ENCODE peak calls at places on chromosomes 7 and 10, in ten cellular contexts. J is SJCRH30; G is naive thymus-derived CD4-positive, alpha-beta T cell; P is left ventricle myocardium inferior; V is upper lobe of right lung; W is ascending aorta; N is astrocyte; F is cardiac muscle cell; Z is endodermal cell; Y is neural progenitor cell. L is an unnamed sample. For H3K4me1, the result is how much of the 10 kb centered on the place peaks cover.

GRCh38 chr10:132774905-132775863 is 10.8 kb downstream of the NKX6-2 start:
- DNase-seq in N (no peak), Z (peak), F (no peak), Y (no peak), W (no peak), G (no peak), V (no peak), J (no peak), P (no peak), L (peak)

GRCh38 chr10:69657417-69657816 is 27.4 kb downstream of the FAM241B start:
- DNase-seq in G (no peak), Y (no peak), P (no peak), F (no peak), V (no peak), J (no peak), W (no peak), N (no peak), Z (no peak), L (no peak)

GRCh38 chr10:22779331-22780019 is 65.1 kb upstream of the PIP4K2A start:
- DNase-seq in W (no peak), J (peak), G (no peak), Z (no peak), V (no peak), N (no peak), P (no peak), Y (no peak), F (peak), L (no peak)

GRCh38 chr7:121016976-121017375 is 28.5 kb downstream of the CPED1 start:
- DNase-seq in F (peak), V (no peak), N (peak), J (no peak), W (no peak), G (no peak), P (no peak), Y (no peak), Z (no peak), L (no peak)

GRCh38 chr7:125644113-125644512 is 714.5 kb upstream of the POT1 start:
- DNase-seq in Z (no peak), P (no peak), G (no peak), N (no peak), F (no peak), W (no peak), V (no peak), J (peak), Y (no peak), L (peak)

GRCh38 chr10:114471906-114472873 is 67.9 kb upstream of the AFAP1L2 start:
- DNase-seq in F (no peak), Z (peak), N (no peak), W (no peak), J (no peak), V (no peak), G (no peak), Y (no peak), P (no peak), L (no peak)

GRCh38 chr7:131159961-131160361 is 167.7 kb upstream of the MKLN1 start:
- DNase-seq in Y (no peak), G (no peak), F (peak), N (peak), W (no peak), P (no peak), Z (no peak), V (no peak), J (no peak), L (no peak)

GRCh38 chr7:50274361-50274760 is 30.2 kb upstream of the IKZF1 start:
- DNase-seq in N (no peak), F (no peak), W (no peak), J (no peak), V (no peak), G (no peak), Z (no peak), Y (no peak), P (no peak), L (no peak)

GRCh38 chr7:28738384-28738783 is 219.7 kb downstream of the TRIL start:
- DNase-seq in W (no peak), J (peak), G (no peak), Z (no peak), V (no peak), Y (no peak), N (no peak), P (no peak), F (peak), L (no peak)

GRCh38 chr7:7228967-7229366 is 46.6 kb downstream of the C1GALT1 start:
- DNase-seq in G (no peak), N (no peak), P (no peak), F (no peak), Z (no peak), V (no peak), J (no peak), W (no peak), Y (no peak), L (no peak)

GRCh38 chr7:24178811-24179210 is 105.2 kb upstream of the NPY start:
- DNase-seq in Z (no peak), F (no peak), Y (no peak), W (no peak), P (no peak), J (no peak), N (no peak), V (no peak), G (no peak), L (no peak)

GRCh38 chr7:95630702-95631458 is 34.6 kb upstream of the PDK4 start:
- DNase-seq in G (no peak), J (no peak), P (no peak), W (no peak), F (peak), Z (no peak), Y (no peak), V (no peak), N (peak), L (no peak)

GRCh38 chr7:30612658-30613265 is 18.1 kb downstream of the GARS1 start:
- DNase-seq in J (no peak), G (no peak), F (no peak), V (no peak), N (peak), Y (no peak), Z (no peak), P (no peak), W (no peak), L (peak)

GRCh38 chr10:100303724-100304319 is 17.3 kb upstream of the BLOC1S2 start:
- DNase-seq in W (no peak), Z (no peak), J (peak), G (no peak), N (peak), F (peak), Y (peak), P (no peak), V (no peak), L (peak)

GRCh38 chr7:139525239-139525638 is 1.8 kb downstream of the CLEC2L start:
- DNase-seq in W (no peak), V (no peak), Y (no peak), J (no peak), P (no peak), N (no peak), F (no peak), Z (no peak), G (no peak), L (no peak)

GRCh38 chr10:118500477-118501104 is 94.9 kb downstream of the PRLHR start:
- DNase-seq in G (no peak), P (no peak), Z (no peak), F (no peak), V (no peak), W (no peak), J (no peak), Y (no peak), N (no peak), L (no peak)

GRCh38 chr10:20836401-20836800 is 60.7 kb downstream of the NEBL start:
- DNase-seq in P (no peak), Y (no peak), J (no peak), Z (no peak), V (no peak), F (no peak), N (no peak), G (no peak), W (no peak), L (no peak)

GRCh38 chr10:26881600-26882331 is 21.0 kb upstream of the ABI1 start:
- DNase-seq in Z (peak), F (peak), N (peak), J (peak), W (no peak), V (no peak), G (no peak), Y (peak), P (no peak), L (peak)

GRCh38 chr7:94417921-94418320 is 23.2 kb downstream of the COL1A2 start:
- DNase-seq in W (no peak), Y (no peak), G (no peak), V (no peak), F (peak), J (peak), Z (no peak), P (no peak), N (no peak), L (peak)

GRCh38 chr10:7942311-7942710 is 112.2 kb upstream of the GATA3 start:
- DNase-seq in N (no peak), Z (no peak), Y (no peak), W (no peak), P (no peak), J (no peak), F (no peak), V (no peak), G (no peak), L (no peak)

GRCh38 chr10:7945025-7945424 is 109.5 kb upstream of the GATA3 start:
- DNase-seq in P (no peak), F (no peak), Z (no peak), V (no peak), G (no peak), Y (no peak), N (no peak), J (no peak), W (no peak), L (no peak)

GRCh38 chr10:7942859-7943258 is 111.6 kb upstream of the GATA3 start:
- DNase-seq in G (no peak), F (no peak), W (no peak), Z (no peak), P (no peak), J (no peak), Y (no peak), N (no peak), V (no peak), L (no peak)

GRCh38 chr10:7945469-7946187 is 108.9 kb upstream of the GATA3 start:
- DNase-seq in W (no peak), V (no peak), P (no peak), N (no peak), Y (no peak), F (no peak), Z (peak), J (peak), G (no peak), L (no peak)

DNA sequence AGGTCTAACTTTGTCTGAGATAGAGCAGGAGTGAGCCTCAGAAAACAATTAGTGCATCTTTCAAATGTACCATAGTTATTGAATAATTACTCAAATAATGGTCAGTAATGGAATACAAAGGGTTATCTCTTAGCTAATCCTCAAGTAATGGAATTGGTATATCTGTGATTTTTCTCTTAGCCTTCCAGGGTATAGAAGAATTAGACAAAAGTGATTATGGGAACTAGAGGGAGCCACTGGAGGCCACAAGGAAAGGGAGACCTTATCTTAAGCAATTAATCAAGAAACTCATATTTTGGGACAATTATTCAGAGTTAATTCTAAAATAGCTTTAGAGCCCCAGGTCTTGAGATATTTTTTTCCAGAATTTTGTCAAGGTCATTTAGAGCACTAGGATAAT is 110.0 kb upstream of the GATA3 start:
- DNase-seq in W (no peak), J (no peak), Z (no peak), Y (no peak), G (no peak), N (no peak), F (no peak), P (no peak), V (no peak), L (no peak)
- H3K27ac ChIP-seq in W (no peak), J (no peak), Z (no peak), Y (no peak), G (no peak), N (no peak), F (no peak), P (no peak), V (no peak), L (no peak)

DNA sequence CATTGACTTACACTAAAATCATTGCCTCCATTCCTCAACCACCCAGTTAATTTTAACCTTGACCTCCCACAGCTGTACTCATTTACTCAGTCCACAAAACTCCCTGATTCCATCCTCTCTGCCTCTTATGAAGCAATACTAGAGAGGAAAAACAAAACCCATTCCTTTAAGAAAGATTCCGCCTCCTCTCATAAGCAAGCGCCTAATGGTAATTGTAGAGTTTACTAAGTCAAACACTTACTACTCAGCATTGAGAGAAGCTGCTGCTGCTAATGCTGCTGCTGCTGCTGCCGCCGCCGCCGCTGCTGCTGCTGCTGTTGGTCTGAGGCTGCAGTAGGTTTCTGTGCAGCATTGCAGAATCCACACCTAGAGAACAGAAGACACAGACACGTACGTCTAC is 2.1 kb upstream of the ADD3 start:
- DNase-seq in P (peak), J (peak), V (no peak), Z (peak), W (no peak), Y (peak), N (peak), G (peak), F (peak), L (peak)
- H3K4me3 ChIP-seq in P (peak), J (peak), V (peak), Z (peak), W (peak), Y (peak), N (peak), G (no peak), F (peak), L (peak)

GRCh38 chr10:103620891-103621777 is 127.6 kb downstream of the NEURL1 start:
- DNase-seq in Z (no peak), J (no peak), F (no peak), G (no peak), W (no peak), V (no peak), N (no peak), Y (no peak), P (no peak), L (no peak)

GRCh38 chr10:103620357-103620749 is 126.8 kb downstream of the NEURL1 start:
- DNase-seq in W (no peak), J (no peak), N (no peak), V (no peak), P (no peak), Z (no peak), G (no peak), F (no peak), Y (no peak), L (no peak)

GRCh38 chr10:103618575-103619423 is 125.3 kb downstream of the NEURL1 start:
- DNase-seq in N (peak), P (peak), W (peak), J (peak), Z (no peak), F (peak), V (no peak), G (no peak), Y (no peak), L (no peak)

GRCh38 chr10:103618027-103618385 is 124.5 kb downstream of the NEURL1 start:
- DNase-seq in W (no peak), F (no peak), Z (no peak), N (no peak), V (no peak), P (no peak), Y (no peak), J (no peak), G (no peak), L (no peak)

GRCh38 chr10:103619424-103620356 is 126.2 kb downstream of the NEURL1 start:
- DNase-seq in N (no peak), J (no peak), P (no peak), G (no peak), Z (no peak), F (no peak), W (no peak), V (no peak), Y (no peak), L (no peak)
- H3K4me1 ChIP-seq in N (under half), J (under half), P (half or more), G (under half), Z (under half), F (under half), W (half or more), V (under half), Y (under half), L (under half)

DNA sequence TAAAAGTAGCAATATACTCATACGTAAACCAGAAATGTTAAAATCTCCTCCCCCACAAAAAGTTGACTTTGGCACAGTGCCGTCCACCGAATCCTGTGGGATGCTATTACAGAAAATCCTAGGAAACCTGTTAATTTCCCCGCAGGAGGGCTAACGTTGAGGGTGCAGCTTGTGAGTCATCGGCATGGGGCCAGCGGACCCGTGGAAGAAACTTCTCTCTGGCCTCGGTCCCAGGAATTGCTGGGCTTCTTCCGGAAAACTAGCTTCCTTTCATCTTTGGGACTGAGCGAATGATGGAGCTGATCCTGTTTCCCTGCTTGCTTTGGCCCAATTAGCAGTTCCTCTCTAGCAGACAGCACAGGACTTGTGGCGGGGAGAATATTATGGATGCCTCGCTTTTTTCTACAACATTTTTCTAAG is 13.4 kb downstream of the CRYGN start:
- DNase-seq in N (peak), P (peak), Y (no peak), F (peak), V (no peak), J (peak), Z (no peak), G (no peak), W (peak), L (peak)
- H3K27ac ChIP-seq in N (peak), P (peak), Y (no peak), F (no peak), V (peak), J (no peak), Z (no peak), G (no peak), W (peak), L (no peak)

GRCh38 chr10:86654411-86655172 is at the start of gene OPN4:
- DNase-seq in P (no peak), N (peak), F (no peak), W (no peak), Y (no peak), J (no peak), Z (peak), G (no peak), V (peak), L (no peak)
- H3K4me3 ChIP-seq in P (no peak), N (no peak), F (no peak), W (no peak), Y (no peak), J (no peak), Z (no peak), G (no peak), V (no peak), L (no peak)